ENCODE peak calls at places on chromosome X, in eight cellular contexts. One of them, this sample, is unnamed.

GRCh38 chrX:133921764-133922389 is 63.5 kb downstream of the GPC3 start:
- DNase-seq in activated T-cell treated with anti-CD3 and anti-CD28 coated beads for 24 hours: no peak
- DNase-seq in stomach: peak
- DNase-seq in SW480: peak
- DNase-seq in kidney tubule cell: peak
- DNase-seq in T-helper 17 cell: no peak
- DNase-seq in activated gamma-delta T cell: no peak
- DNase-seq in GM12892: peak
- DNase-seq in this sample: no peak

GRCh38 chrX:16022580-16023170 is 100.7 kb upstream of the GRPR start:
- DNase-seq in activated T-cell treated with anti-CD3 and anti-CD28 coated beads for 24 hours: no peak
- DNase-seq in stomach: no peak
- DNase-seq in SW480: peak
- DNase-seq in kidney tubule cell: peak
- DNase-seq in T-helper 17 cell: no peak
- DNase-seq in activated gamma-delta T cell: no peak
- DNase-seq in GM12892: no peak
- DNase-seq in this sample: no peak

GRCh38 chrX:131072871-131073571 is 14.9 kb downstream of the ARHGAP36 start:
- DNase-seq in activated T-cell treated with anti-CD3 and anti-CD28 coated beads for 24 hours: no peak
- DNase-seq in stomach: no peak
- DNase-seq in SW480: no peak
- DNase-seq in kidney tubule cell: no peak
- DNase-seq in T-helper 17 cell: no peak
- DNase-seq in activated gamma-delta T cell: no peak
- DNase-seq in GM12892: no peak
- DNase-seq in this sample: no peak

GRCh38 chrX:53254570-53255461 is 26.6 kb downstream of the IQSEC2 start:
- DNase-seq in activated T-cell treated with anti-CD3 and anti-CD28 coated beads for 24 hours: no peak
- DNase-seq in stomach: no peak
- DNase-seq in SW480: no peak
- DNase-seq in kidney tubule cell: no peak
- DNase-seq in T-helper 17 cell: no peak
- DNase-seq in activated gamma-delta T cell: no peak
- DNase-seq in GM12892: no peak
- DNase-seq in this sample: no peak

GRCh38 chrX:13647709-13648212 is 5.2 kb upstream of the TCEANC start:
- DNase-seq in activated T-cell treated with anti-CD3 and anti-CD28 coated beads for 24 hours: peak
- DNase-seq in stomach: peak
- DNase-seq in SW480: peak
- DNase-seq in kidney tubule cell: no peak
- DNase-seq in T-helper 17 cell: no peak
- DNase-seq in activated gamma-delta T cell: no peak
- DNase-seq in GM12892: no peak
- DNase-seq in this sample: no peak

GRCh38 chrX:56802921-56803848 is 74.1 kb downstream of the NBDY start:
- DNase-seq in activated T-cell treated with anti-CD3 and anti-CD28 coated beads for 24 hours: peak
- DNase-seq in stomach: peak
- DNase-seq in SW480: no peak
- DNase-seq in kidney tubule cell: peak
- DNase-seq in T-helper 17 cell: peak
- DNase-seq in activated gamma-delta T cell: no peak
- DNase-seq in GM12892: no peak
- DNase-seq in this sample: peak

GRCh38 chrX:38798956-38799355 is 2.3 kb upstream of the MID1IP1 start:
- DNase-seq in activated T-cell treated with anti-CD3 and anti-CD28 coated beads for 24 hours: no peak
- DNase-seq in stomach: no peak
- DNase-seq in SW480: no peak
- DNase-seq in kidney tubule cell: peak
- DNase-seq in T-helper 17 cell: no peak
- DNase-seq in activated gamma-delta T cell: no peak
- DNase-seq in GM12892: no peak
- DNase-seq in this sample: no peak

GRCh38 chrX:151680805-151681204 is 14.5 kb upstream of the PRRG3 start:
- DNase-seq in activated T-cell treated with anti-CD3 and anti-CD28 coated beads for 24 hours: peak
- DNase-seq in stomach: peak
- DNase-seq in SW480: peak
- DNase-seq in kidney tubule cell: peak
- DNase-seq in T-helper 17 cell: peak
- DNase-seq in activated gamma-delta T cell: no peak
- DNase-seq in GM12892: no peak
- DNase-seq in this sample: no peak

GRCh38 chrX:48802089-48802812 is 384 bp downstream of the HDAC6 start:
- DNase-seq in activated T-cell treated with anti-CD3 and anti-CD28 coated beads for 24 hours: peak
- DNase-seq in stomach: peak
- DNase-seq in SW480: peak
- DNase-seq in kidney tubule cell: peak
- DNase-seq in T-helper 17 cell: no peak
- DNase-seq in activated gamma-delta T cell: peak
- DNase-seq in GM12892: peak
- DNase-seq in this sample: peak

GRCh38 chrX:72120798-72121197 is 10.9 kb downstream of the RTL5 start:
- DNase-seq in activated T-cell treated with anti-CD3 and anti-CD28 coated beads for 24 hours: no peak
- DNase-seq in stomach: no peak
- DNase-seq in SW480: no peak
- DNase-seq in kidney tubule cell: peak
- DNase-seq in T-helper 17 cell: no peak
- DNase-seq in activated gamma-delta T cell: no peak
- DNase-seq in GM12892: no peak
- DNase-seq in this sample: peak

GRCh38 chrX:70479970-70480659 is 35.5 kb downstream of the DLG3 start:
- DNase-seq in activated T-cell treated with anti-CD3 and anti-CD28 coated beads for 24 hours: no peak
- DNase-seq in stomach: peak
- DNase-seq in SW480: no peak
- DNase-seq in kidney tubule cell: peak
- DNase-seq in T-helper 17 cell: no peak
- DNase-seq in activated gamma-delta T cell: no peak
- DNase-seq in GM12892: no peak
- DNase-seq in this sample: no peak

GRCh38 chrX:153739754-153740486 is 15.3 kb downstream of the ABCD1 start:
- DNase-seq in activated T-cell treated with anti-CD3 and anti-CD28 coated beads for 24 hours: no peak
- DNase-seq in stomach: no peak
- DNase-seq in SW480: no peak
- DNase-seq in kidney tubule cell: no peak
- DNase-seq in T-helper 17 cell: no peak
- DNase-seq in activated gamma-delta T cell: no peak
- DNase-seq in GM12892: no peak
- DNase-seq in this sample: no peak

GRCh38 chrX:40169193-40170086 is 71.7 kb upstream of the BCOR start:
- DNase-seq in activated T-cell treated with anti-CD3 and anti-CD28 coated beads for 24 hours: peak
- DNase-seq in stomach: peak
- DNase-seq in SW480: peak
- DNase-seq in kidney tubule cell: peak
- DNase-seq in T-helper 17 cell: peak
- DNase-seq in activated gamma-delta T cell: peak
- DNase-seq in GM12892: no peak
- DNase-seq in this sample: no peak

GRCh38 chrX:145881175-145881867 is 63.7 kb downstream of the SLITRK2 start:
- DNase-seq in activated T-cell treated with anti-CD3 and anti-CD28 coated beads for 24 hours: no peak
- DNase-seq in stomach: no peak
- DNase-seq in SW480: no peak
- DNase-seq in kidney tubule cell: peak
- DNase-seq in T-helper 17 cell: no peak
- DNase-seq in activated gamma-delta T cell: no peak
- DNase-seq in GM12892: no peak
- DNase-seq in this sample: no peak

GRCh38 chrX:113962338-113962737 is 621.5 kb upstream of the HTR2C start:
- DNase-seq in activated T-cell treated with anti-CD3 and anti-CD28 coated beads for 24 hours: no peak
- DNase-seq in stomach: no peak
- DNase-seq in SW480: no peak
- DNase-seq in kidney tubule cell: no peak
- DNase-seq in T-helper 17 cell: no peak
- DNase-seq in activated gamma-delta T cell: no peak
- DNase-seq in GM12892: no peak
- DNase-seq in this sample: no peak

GRCh38 chrX:50967734-50968133 is 57.2 kb downstream of the BMP15 start:
- DNase-seq in activated T-cell treated with anti-CD3 and anti-CD28 coated beads for 24 hours: no peak
- DNase-seq in stomach: no peak
- DNase-seq in SW480: peak
- DNase-seq in kidney tubule cell: peak
- DNase-seq in T-helper 17 cell: no peak
- DNase-seq in activated gamma-delta T cell: no peak
- DNase-seq in GM12892: no peak
- DNase-seq in this sample: no peak

GRCh38 chrX:133980406-133980805 is 5.0 kb downstream of the GPC3 start:
- DNase-seq in activated T-cell treated with anti-CD3 and anti-CD28 coated beads for 24 hours: no peak
- DNase-seq in stomach: no peak
- DNase-seq in SW480: no peak
- DNase-seq in kidney tubule cell: no peak
- DNase-seq in T-helper 17 cell: no peak
- DNase-seq in activated gamma-delta T cell: no peak
- DNase-seq in GM12892: no peak
- DNase-seq in this sample: no peak

GRCh38 chrX:65838674-65839073 is 171.2 kb downstream of the MSN start:
- DNase-seq in activated T-cell treated with anti-CD3 and anti-CD28 coated beads for 24 hours: no peak
- DNase-seq in stomach: no peak
- DNase-seq in SW480: no peak
- DNase-seq in kidney tubule cell: no peak
- DNase-seq in T-helper 17 cell: no peak
- DNase-seq in activated gamma-delta T cell: no peak
- DNase-seq in GM12892: no peak
- DNase-seq in this sample: no peak

GRCh38 chrX:12693754-12694153 is 97.5 kb upstream of the PRPS2 start:
- DNase-seq in activated T-cell treated with anti-CD3 and anti-CD28 coated beads for 24 hours: no peak
- DNase-seq in stomach: no peak
- DNase-seq in SW480: no peak
- DNase-seq in kidney tubule cell: no peak
- DNase-seq in T-helper 17 cell: no peak
- DNase-seq in activated gamma-delta T cell: no peak
- DNase-seq in GM12892: no peak
- DNase-seq in this sample: no peak

GRCh38 chrX:54495814-54496516 is at the start of gene FGD1:
- DNase-seq in activated T-cell treated with anti-CD3 and anti-CD28 coated beads for 24 hours: peak
- DNase-seq in stomach: peak
- DNase-seq in SW480: no peak
- DNase-seq in kidney tubule cell: peak
- DNase-seq in T-helper 17 cell: peak
- DNase-seq in activated gamma-delta T cell: no peak
- DNase-seq in GM12892: peak
- DNase-seq in this sample: no peak

GRCh38 chrX:84187501-84188319 is at the start of gene RPS6KA6:
- DNase-seq in activated T-cell treated with anti-CD3 and anti-CD28 coated beads for 24 hours: no peak
- DNase-seq in stomach: no peak
- DNase-seq in SW480: peak
- DNase-seq in kidney tubule cell: peak
- DNase-seq in T-helper 17 cell: no peak
- DNase-seq in activated gamma-delta T cell: peak
- DNase-seq in GM12892: peak
- DNase-seq in this sample: no peak

GRCh38 chrX:33198561-33199279 is 12.6 kb downstream of the DMD start:
- DNase-seq in activated T-cell treated with anti-CD3 and anti-CD28 coated beads for 24 hours: no peak
- DNase-seq in stomach: no peak
- DNase-seq in SW480: no peak
- DNase-seq in kidney tubule cell: no peak
- DNase-seq in T-helper 17 cell: no peak
- DNase-seq in activated gamma-delta T cell: no peak
- DNase-seq in GM12892: no peak
- DNase-seq in this sample: no peak

GRCh38 chrX:136954930-136955329 is 74.4 kb upstream of the RBMX start:
- DNase-seq in activated T-cell treated with anti-CD3 and anti-CD28 coated beads for 24 hours: no peak
- DNase-seq in stomach: no peak
- DNase-seq in SW480: peak
- DNase-seq in kidney tubule cell: peak
- DNase-seq in T-helper 17 cell: no peak
- DNase-seq in activated gamma-delta T cell: no peak
- DNase-seq in GM12892: no peak
- DNase-seq in this sample: no peak

GRCh38 chrX:153702350-153703035 is 14.8 kb downstream of the SLC6A8 start:
- DNase-seq in activated T-cell treated with anti-CD3 and anti-CD28 coated beads for 24 hours: no peak
- DNase-seq in stomach: no peak
- DNase-seq in SW480: no peak
- DNase-seq in kidney tubule cell: no peak
- DNase-seq in T-helper 17 cell: no peak
- DNase-seq in activated gamma-delta T cell: no peak
- DNase-seq in GM12892: no peak
- DNase-seq in this sample: no peak

GRCh38 chrX:113651306-113651705 is 810.7 kb upstream of the AMOT start:
- DNase-seq in activated T-cell treated with anti-CD3 and anti-CD28 coated beads for 24 hours: no peak
- DNase-seq in stomach: no peak
- DNase-seq in SW480: no peak
- DNase-seq in kidney tubule cell: no peak
- DNase-seq in T-helper 17 cell: no peak
- DNase-seq in activated gamma-delta T cell: no peak
- DNase-seq in GM12892: no peak
- DNase-seq in this sample: no peak

GRCh38 chrX:55490974-55491373 is 1.3 kb upstream of the USP51 start:
- DNase-seq in activated T-cell treated with anti-CD3 and anti-CD28 coated beads for 24 hours: no peak
- DNase-seq in stomach: no peak
- DNase-seq in SW480: no peak
- DNase-seq in kidney tubule cell: no peak
- DNase-seq in T-helper 17 cell: no peak
- DNase-seq in activated gamma-delta T cell: no peak
- DNase-seq in GM12892: no peak
- DNase-seq in this sample: no peak

This sample was measured in mesenteric fat pad.